ENCODE peak calls at places on chromosomes 2 and 18, in ten cellular contexts. O, Y, C, E, U, R, I, V, D and K are unnamed samples.

GRCh38 chr2:136136921-136137320 is 19.0 kb upstream of the CXCR4 start:
- DNase-seq in O (no peak), Y (no peak), C (no peak), E (no peak), U (peak; percentile 66), R (no peak), I (no peak), V (no peak), D (no peak), K (no peak)

GRCh38 chr2:2787301-2787907 is 456.3 kb upstream of the MYT1L start:
- DNase-seq in O (no peak), Y (no peak), C (no peak), E (no peak), U (no peak), R (peak; percentile 47), I (no peak), V (no peak), D (no peak), K (no peak)

GRCh38 chr18:23994361-23994902 is 20.1 kb upstream of the TTC39C start:
- DNase-seq in O (peak; percentile 41), Y (peak; percentile 41), C (no peak), E (peak; percentile 44), U (no peak), R (peak; percentile 84), I (no peak), V (no peak), D (peak; percentile 36), K (no peak)

GRCh38 chr2:43228341-43228751 is 1.9 kb upstream of the ZFP36L2 start:
- DNase-seq in O (peak; percentile 32), Y (no peak), C (no peak), E (no peak), U (peak; percentile 33), R (no peak), I (no peak), V (no peak), D (no peak), K (peak; percentile 50)

GRCh38 chr2:203928849-203929248 is 7.7 kb upstream of the ICOS start:
- DNase-seq in O (no peak), Y (peak; percentile 11), C (no peak), E (no peak), U (peak; percentile 8), R (no peak), I (no peak), V (no peak), D (no peak), K (no peak)

GRCh38 chr2:105143467-105144127 is 97.9 kb upstream of the GPR45 start:
- DNase-seq in O (peak; percentile 29), Y (peak; percentile 71), C (peak; percentile 53), E (peak; percentile 16), U (no peak), R (peak; percentile 71), I (peak; percentile 42), V (no peak), D (peak; percentile 57), K (peak; percentile 30)

GRCh38 chr2:157254041-157254440 is 3.5 kb upstream of the GALNT5 start:
- DNase-seq in O (no peak), Y (no peak), C (no peak), E (no peak), U (no peak), R (no peak), I (no peak), V (no peak), D (no peak), K (no peak)

GRCh38 chr2:174492963-174493431 is 6.2 kb upstream of the GPR155 start:
- DNase-seq in O (no peak), Y (no peak), C (no peak), E (no peak), U (peak; percentile 65), R (no peak), I (no peak), V (no peak), D (no peak), K (no peak)

GRCh38 chr18:79512461-79513380 is 117.0 kb downstream of the NFATC1 start:
- DNase-seq in O (peak; percentile 11), Y (no peak), C (peak; percentile 55), E (no peak), U (no peak), R (peak; percentile 73), I (no peak), V (peak; percentile 23), D (no peak), K (no peak)

GRCh38 chr2:222779145-222779832 is 81.5 kb upstream of the ACSL3 start:
- DNase-seq in O (no peak), Y (no peak), C (no peak), E (no peak), U (no peak), R (no peak), I (no peak), V (no peak), D (no peak), K (no peak)

GRCh38 chr18:63940008-63940407 is 9.1 kb upstream of the HMSD start:
- DNase-seq in O (no peak), Y (no peak), C (no peak), E (no peak), U (no peak), R (no peak), I (no peak), V (no peak), D (no peak), K (no peak)
- TF ChIP-seq CTCF in O (no peak), Y (no peak), C (no peak), E (no peak), U (no peak), R (no peak), I (no peak), V (no peak), D (no peak), K (no peak)

DNA sequence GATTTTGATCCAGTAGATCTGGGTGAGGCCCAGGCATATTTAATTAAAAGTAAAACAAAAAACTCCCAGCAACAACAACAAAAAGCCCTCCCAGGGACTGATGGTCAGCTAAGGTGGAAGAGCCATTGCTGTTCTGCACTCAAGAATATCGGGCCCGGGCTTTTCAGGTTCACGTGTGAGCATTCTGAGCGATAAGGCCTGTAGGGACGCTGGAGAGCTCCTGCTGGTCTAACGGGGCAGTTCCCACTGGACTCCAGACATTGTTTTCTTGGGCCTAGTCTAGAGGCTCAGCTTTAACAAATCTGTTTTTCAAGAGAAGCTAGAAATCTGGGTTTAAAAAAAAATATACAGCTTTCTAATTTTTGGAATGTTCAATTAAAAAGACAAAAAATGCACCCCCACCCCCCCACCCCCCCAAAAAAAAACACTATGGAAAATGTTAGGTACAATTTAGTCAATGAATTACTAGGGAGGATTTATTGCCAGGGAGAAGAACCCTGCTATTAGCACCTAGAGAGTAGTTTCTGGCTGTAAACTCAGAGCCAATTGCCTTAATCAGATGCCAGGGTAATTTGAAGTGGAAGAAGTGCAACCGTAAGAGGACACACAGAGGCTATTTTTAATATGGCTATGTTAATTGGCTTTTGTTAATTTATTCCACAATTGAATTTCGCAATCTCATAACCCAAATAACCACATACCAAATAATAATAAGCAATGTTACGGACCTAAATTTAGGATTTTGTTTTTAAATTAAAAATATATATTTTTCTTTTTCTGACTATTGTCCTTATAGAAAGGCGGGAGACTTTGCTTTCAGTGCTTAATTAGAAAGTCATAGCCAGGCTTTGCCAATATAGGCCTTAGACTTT is 78.9 kb downstream of the MAP4K4 start:
- DNase-seq in O (no peak), Y (peak; percentile 77), C (no peak), E (no peak), U (no peak), R (no peak), I (peak; percentile 39), V (no peak), D (no peak), K (no peak)
- H3K4me1 ChIP-seq in O (no peaks in the 10 kb centered on the region), Y (peaks cover 97% of the 10 kb centered on the region), C (peaks cover 69% of the 10 kb centered on the region), E (no peaks in the 10 kb centered on the region), U (peaks cover 32% of the 10 kb centered on the region), R (peaks cover 23% of the 10 kb centered on the region), I (peaks cover 3% of the 10 kb centered on the region), V (peaks cover 76% of the 10 kb centered on the region), D (no peaks in the 10 kb centered on the region), K (peaks cover 32% of the 10 kb centered on the region)

GRCh38 chr2:69914235-69915049 is 467 bp upstream of the MXD1 start:
- DNase-seq in O (peak; percentile 100), Y (peak; percentile 100), C (peak; percentile 100), E (peak; percentile 99), U (peak; percentile 100), R (peak; percentile 100), I (peak; percentile 95), V (peak; percentile 100), D (peak; percentile 100), K (peak; percentile 100)
- TF ChIP-seq CTCF in O (no peak), Y (no peak), C (no peak), E (no peak), U (peak; percentile 50), R (peak; percentile 19), I (peak; percentile 62), V (no peak), D (peak; percentile 38), K (peak; percentile 50)

GRCh38 chr2:96824079-96824870 is 8.2 kb downstream of the CNNM3 start:
- DNase-seq in O (no peak), Y (no peak), C (peak; percentile 36), E (no peak), U (no peak), R (no peak), I (no peak), V (no peak), D (no peak), K (peak; percentile 5)
- H3K4me1 ChIP-seq in O (peaks cover 14% of the 10 kb centered on the region), Y (no peaks in the 10 kb centered on the region), C (peaks cover 31% of the 10 kb centered on the region), E (peaks cover 5% of the 10 kb centered on the region), U (peaks cover 15% of the 10 kb centered on the region), R (peaks cover 21% of the 10 kb centered on the region), I (peaks cover 16% of the 10 kb centered on the region), V (peaks cover 53% of the 10 kb centered on the region), D (peaks cover 8% of the 10 kb centered on the region), K (peaks cover 33% of the 10 kb centered on the region)

GRCh38 chr2:20192781-20193180 is 32.1 kb downstream of the SDC1 start:
- DNase-seq in O (no peak), Y (no peak), C (no peak), E (no peak), U (no peak), R (no peak), I (no peak), V (no peak), D (no peak), K (peak; percentile 20)
- TF ChIP-seq CTCF in O (no peak), Y (no peak), C (no peak), E (no peak), U (no peak), R (no peak), I (no peak), V (no peak), D (no peak), K (no peak)